ENCODE peak calls at places on chromosomes 7 and 10, in six cellular contexts. B is right cardiac atrium; A is CD4-positive, alpha-beta memory T cell; O is osteoblast; I is testis; L is AG04450. X is an unnamed sample. For H3K27me3, the result is how much of the 10 kb centered on the place peaks cover.

GRCh38 chr7:137609500-137609899 is 237.3 kb downstream of the DGKI start:
- DNase-seq in A (no peak), I (no peak), O (no peak), B (no peak), L (no peak), X (no peak)

GRCh38 chr10:12934777-12935176 is 66.7 kb downstream of the CCDC3 start:
- DNase-seq in A (no peak), I (no peak), L (peak), B (no peak), O (no peak), X (no peak)

GRCh38 chr10:50550291-50550839 is 73.4 kb downstream of the SGMS1 start:
- DNase-seq in O (no peak), A (no peak), L (no peak), B (peak), I (peak), X (no peak)

GRCh38 chr10:31133628-31134302 is 102.1 kb upstream of the ZNF438 start:
- DNase-seq in I (peak), A (peak), L (no peak), B (peak), O (peak), X (peak)

GRCh38 chr10:101464518-101465085 is 110.6 kb downstream of the BTRC start:
- DNase-seq in I (no peak), L (no peak), O (no peak), B (no peak), A (no peak), X (no peak)

GRCh38 chr10:119003572-119004289 is 25.8 kb upstream of the NANOS1 start:
- DNase-seq in O (no peak), I (no peak), A (no peak), B (no peak), L (no peak), X (peak)

GRCh38 chr7:63899691-63900393 is 98.8 kb upstream of the ZNF722 start:
- DNase-seq in A (peak), I (peak), B (peak), O (no peak), L (no peak), X (no peak)

GRCh38 chr10:69316313-69317059 is 38.2 kb downstream of the HK1 start:
- DNase-seq in I (no peak), A (no peak), O (peak), B (peak), L (no peak), X (no peak)

GRCh38 chr7:20417675-20418382 is 87.1 kb downstream of the ITGB8 start:
- DNase-seq in A (no peak), L (no peak), B (no peak), I (no peak), O (no peak), X (no peak)

GRCh38 chr7:22726849-22727792 is at the start of gene IL6:
- DNase-seq in A (peak), O (peak), I (peak), B (peak), L (peak), X (peak)

GRCh38 chr7:132876576-132876975 is 205.3 kb downstream of the CHCHD3 start:
- DNase-seq in L (no peak), B (no peak), I (no peak), O (no peak), A (no peak), X (no peak)

GRCh38 chr7:22137026-22137425 is 191.3 kb upstream of the CDCA7L start:
- DNase-seq in L (peak), I (no peak), A (no peak), O (no peak), B (no peak), X (no peak)

GRCh38 chr10:132292972-132293415 is 14.8 kb downstream of the STK32C start:
- DNase-seq in B (peak), A (no peak), L (no peak), I (no peak), O (no peak), X (no peak)

GRCh38 chr7:25196132-25196896 is 32.0 kb downstream of the NPVF start:
- DNase-seq in O (no peak), I (peak), L (no peak), A (no peak), B (no peak), X (no peak)

GRCh38 chr10:35690534-35690933 is 48.4 kb upstream of the FZD8 start:
- DNase-seq in B (no peak), O (no peak), L (no peak), I (no peak), A (no peak), X (no peak)

GRCh38 chr7:44222074-44222473 is 21.3 kb downstream of the YKT6 start:
- DNase-seq in I (no peak), O (peak), L (no peak), B (peak), A (no peak), X (no peak)

GRCh38 chr7:122604251-122604650 is 94.7 kb downstream of the RNF133 start:
- DNase-seq in B (no peak), O (no peak), I (no peak), L (no peak), A (no peak), X (no peak)

GRCh38 chr7:107234436-107234835 is 65.6 kb downstream of the HBP1 start:
- DNase-seq in B (no peak), I (no peak), L (no peak), O (peak), A (no peak), X (no peak)

GRCh38 chr10:50275650-50276235 is 24.4 kb upstream of the ASAH2 start:
- DNase-seq in B (peak), O (no peak), I (peak), A (no peak), L (no peak), X (peak)

GRCh38 chr7:74454948-74455804 is 1.5 kb downstream of the GTF2IRD1 start:
- DNase-seq in O (peak), A (no peak), L (no peak), B (no peak), I (peak), X (no peak)

GRCh38 chr7:84720456-84721097 is 466.3 kb downstream of the SEMA3D start:
- DNase-seq in L (no peak), A (no peak), I (no peak), O (no peak), B (no peak), X (no peak)

GRCh38 chr7:77258593-77258992 is 59.0 kb upstream of the FGL2 start:
- DNase-seq in I (peak), B (no peak), A (no peak), L (no peak), O (no peak), X (no peak)

GRCh38 chr10:80407836-80408197 is 534 bp upstream of the PRXL2A start:
- DNase-seq in O (no peak), I (no peak), L (no peak), B (peak), A (peak), X (peak)

GRCh38 chr10:49713266-49713665 is 33.8 kb downstream of the C10orf53 start:
- DNase-seq in I (no peak), B (no peak), L (no peak), O (no peak), A (no peak), X (peak)

GRCh38 chr7:26560857-26561256 is 269.2 kb downstream of the SNX10 start:
- DNase-seq in O (no peak), L (no peak), I (no peak), B (no peak), A (no peak), X (no peak)

GRCh38 chr10:100998991-100999741 is 442 bp upstream of the LZTS2 start:
- DNase-seq in O (peak), A (peak), L (no peak), I (peak), B (peak), X (peak)

GRCh38 chr10:22702348-22702747 is 12.0 kb downstream of the PIP4K2A start:
- DNase-seq in A (no peak), O (no peak), I (no peak), B (peak), L (no peak), X (no peak)

GRCh38 chr7:79770053-79770452 is 316.6 kb upstream of the MAGI2 start:
- DNase-seq in I (no peak), B (no peak), A (no peak), O (peak), L (no peak), X (no peak)

GRCh38 chr10:74033724-74034123 is 35.8 kb downstream of the VCL start:
- DNase-seq in I (no peak), L (no peak), A (no peak), B (no peak), O (no peak), X (no peak)

GRCh38 chr7:13036256-13036765 is 348.9 kb downstream of the ARL4A start:
- DNase-seq in I (no peak), B (no peak), A (no peak), O (peak), L (no peak), X (no peak)

GRCh38 chr10:119290301-119291036 is 83.1 kb downstream of the GRK5 start:
- DNase-seq in O (peak), B (no peak), I (no peak), A (no peak), L (no peak), X (no peak)

GRCh38 chr7:143269254-143269653 is 6.0 kb downstream of the GSTK1 start:
- DNase-seq in A (no peak), B (no peak), L (no peak), I (no peak), O (no peak), X (no peak)

GRCh38 chr10:25934673-25935139 is 677 bp downstream of the MYO3A start:
- DNase-seq in A (no peak), O (peak), L (no peak), B (no peak), I (peak), X (no peak)

GRCh38 chr7:156609010-156609877 is 31.3 kb upstream of the RNF32 start:
- DNase-seq in A (no peak), O (no peak), B (peak), I (no peak), L (no peak), X (no peak)

GRCh38 chr7:156612930-156613329 is 27.6 kb upstream of the RNF32 start:
- DNase-seq in A (peak), B (no peak), I (no peak), L (no peak), O (no peak), X (no peak)

GRCh38 chr7:156611393-156612010 is 29.1 kb upstream of the RNF32 start:
- DNase-seq in B (no peak), O (peak), A (no peak), I (no peak), L (no peak), X (no peak)

GRCh38 chr7:156610130-156610529 is 30.4 kb upstream of the RNF32 start:
- DNase-seq in L (no peak), I (no peak), O (peak), A (no peak), B (no peak), X (no peak)

GRCh38 chr7:156610601-156611000 is 30.0 kb upstream of the RNF32 start:
- DNase-seq in B (no peak), L (no peak), O (no peak), I (no peak), A (no peak), X (no peak)
- H3K27me3 ChIP-seq in B (under half), L (under half), O (under half), I (under half), A (under half), X (under half)

DNA sequence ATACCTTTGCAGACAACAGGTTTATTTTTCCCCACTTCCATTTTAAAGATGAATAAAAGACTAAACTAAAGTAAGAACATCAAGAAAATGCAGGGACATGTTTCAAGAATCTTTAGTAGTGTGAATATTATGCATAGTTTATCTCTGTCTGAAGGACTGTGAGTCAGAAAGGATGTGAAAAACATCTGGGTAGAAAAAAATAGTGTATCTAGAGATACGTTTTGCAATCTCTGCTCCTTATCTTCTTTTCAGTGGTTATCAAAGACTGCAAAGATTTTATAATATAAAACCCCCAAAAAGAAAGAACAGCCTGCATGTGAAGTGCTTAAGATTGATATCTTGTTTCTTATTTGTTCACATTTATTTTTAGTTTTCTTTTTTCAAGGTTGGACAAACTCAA is 101.9 kb upstream of the ARHGAP21 start:
- DNase-seq in B (no peak), O (no peak), I (no peak), L (peak), A (no peak), X (no peak)
- H3K27ac ChIP-seq in B (no peak), O (no peak), I (no peak), L (no peak), A (no peak), X (no peak)

GRCh38 chr7:69619619-69620018 is 21.3 kb downstream of the AUTS2 start:
- DNase-seq in L (no peak), A (no peak), I (no peak), B (no peak), O (no peak), X (no peak)
- H3K27me3 ChIP-seq in L (under half), A (under half), I (under half), B (under half), O (under half), X (under half)

GRCh38 chr7:32496052-32496813 is 944 bp downstream of the AVL9 start:
- DNase-seq in L (no peak), O (peak), I (no peak), A (no peak), B (no peak), X (no peak)
- H3K27ac ChIP-seq in L (peak), O (peak), I (peak), A (peak), B (peak), X (peak)

DNA sequence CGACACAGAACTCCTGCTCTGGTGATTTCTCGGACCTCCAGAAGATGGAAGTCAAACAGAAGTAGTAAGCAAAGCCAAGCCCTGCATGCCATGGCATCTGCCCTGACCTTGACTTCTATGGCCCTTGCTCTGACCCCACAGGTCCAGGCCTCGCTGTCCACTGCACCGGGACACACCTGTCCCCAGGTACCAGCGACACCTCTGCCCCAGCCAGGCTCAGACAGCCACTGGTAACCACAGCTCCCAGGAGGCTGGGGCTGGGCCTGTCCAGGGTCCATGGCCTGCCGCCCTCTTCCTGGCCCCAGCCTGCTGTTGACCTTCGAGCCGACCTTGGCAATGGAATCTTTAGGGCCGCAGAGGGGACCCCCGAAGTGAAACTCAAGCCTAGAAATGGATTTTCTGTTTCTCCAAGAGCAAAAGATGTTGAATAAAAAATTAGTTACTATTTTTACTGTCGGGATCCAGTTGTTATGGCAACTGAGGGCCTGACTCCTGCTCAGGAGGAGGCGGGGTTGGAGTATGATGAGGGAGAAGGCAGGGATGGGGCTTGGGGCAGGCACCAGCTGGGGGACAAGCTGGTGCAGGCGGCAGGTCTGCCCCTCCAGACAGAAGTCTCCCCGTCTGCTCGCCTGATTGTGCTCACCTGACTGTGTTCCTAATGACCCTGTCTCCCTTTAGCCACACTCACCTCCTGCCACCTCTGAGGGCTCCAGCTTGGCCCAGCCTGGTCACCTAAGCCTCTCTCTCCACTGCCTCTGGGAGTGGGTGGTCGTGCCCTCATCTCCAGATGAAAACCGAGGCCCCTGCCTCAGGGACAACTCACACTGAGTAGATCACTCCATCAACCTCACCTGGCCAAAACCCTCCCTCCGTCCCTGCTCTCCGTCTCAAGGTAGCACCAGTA is 4.1 kb upstream of the MMD2 start:
- DNase-seq in O (no peak), B (no peak), L (no peak), I (peak), A (no peak), X (no peak)
- H3K27me3 ChIP-seq in O (under half), B (under half), L (under half), I (under half), A (under half), X (half or more)

GRCh38 chr10:29608476-29609301 is 26.1 kb downstream of the SVIL start:
- DNase-seq in A (no peak), L (no peak), I (peak), B (no peak), O (no peak), X (no peak)
- H3K27ac ChIP-seq in A (no peak), L (no peak), I (no peak), B (peak), O (no peak), X (no peak)